ENCODE peak calls at places on chromosomes 5 and 9, in five cellular contexts. Q is fibroblast of pulmonary artery, O is heart right ventricle, S is ureter, H is Caki2. L is an unnamed sample.

GRCh38 chr5:97854871-97855762 is 672.1 kb upstream of the RIOK2 start:
- DNase-seq in H (no peak), S (no peak), Q (peak), O (peak), L (peak)

GRCh38 chr5:1028481-1029269 is 20.1 kb downstream of the NKD2 start:
- DNase-seq in S (no peak), H (no peak), Q (no peak), O (no peak), L (peak)

GRCh38 chr5:55072668-55073067 is 29.8 kb upstream of the GZMA start:
- DNase-seq in S (no peak), O (no peak), H (no peak), Q (no peak), L (no peak)

GRCh38 chr9:71721786-71722295 is 46.5 kb downstream of the CEMIP2 start:
- DNase-seq in S (no peak), Q (no peak), O (no peak), H (no peak), L (no peak)

GRCh38 chr9:734831-735511 is 106.5 kb upstream of the DMRT1 start:
- DNase-seq in Q (peak), S (no peak), O (peak), H (no peak), L (no peak)

GRCh38 chr5:172843825-172844576 is 9.9 kb downstream of the ERGIC1 start:
- DNase-seq in O (no peak), Q (no peak), S (no peak), H (no peak), L (no peak)

GRCh38 chr5:60372786-60373185 is 327.2 kb downstream of the DEPDC1B start:
- DNase-seq in S (no peak), O (no peak), Q (no peak), H (peak), L (no peak)

GRCh38 chr9:93567271-93567959 is 9.0 kb upstream of the PHF2 start:
- DNase-seq in O (no peak), H (no peak), S (no peak), Q (no peak), L (no peak)

GRCh38 chr5:17118631-17119030 is 98.8 kb upstream of the BASP1 start:
- DNase-seq in O (peak), H (peak), Q (peak), S (peak), L (peak)

GRCh38 chr5:113218200-113218599 is 216.6 kb downstream of the TSSK1B start:
- DNase-seq in Q (no peak), O (peak), S (no peak), H (no peak), L (peak)

GRCh38 chr9:69620731-69621130 is 51.4 kb downstream of the APBA1 start:
- DNase-seq in O (no peak), H (no peak), Q (no peak), S (no peak), L (no peak)

GRCh38 chr5:157025093-157025698 is 33.7 kb downstream of the HAVCR1 start:
- DNase-seq in Q (no peak), S (no peak), O (no peak), H (no peak), L (no peak)

GRCh38 chr9:78261403-78262001 is 25.6 kb downstream of the CEP78 start:
- DNase-seq in H (no peak), S (no peak), O (no peak), Q (peak), L (no peak)

GRCh38 chr9:35903049-35903448 is 3.0 kb upstream of the HRCT1 start:
- DNase-seq in S (no peak), H (peak), O (peak), Q (peak), L (no peak)

GRCh38 chr5:176541338-176542134 is 4.3 kb upstream of the RNF44 start:
- DNase-seq in Q (peak), O (no peak), H (peak), S (peak), L (peak)

GRCh38 chr5:24749701-24750100 is 104.9 kb upstream of the CDH10 start:
- DNase-seq in O (no peak), Q (peak), H (no peak), S (no peak), L (no peak)

GRCh38 chr5:15938961-15939360 is 240.6 kb downstream of the MARCHF11 start:
- DNase-seq in Q (peak), O (no peak), H (no peak), S (no peak), L (no peak)

GRCh38 chr5:120096413-120096812 is 367.7 kb upstream of the PRR16 start:
- DNase-seq in H (no peak), S (no peak), Q (peak), O (no peak), L (no peak)